ENCODE peak calls at places on chromosomes 1 and 21, in ten cellular contexts. L, S, Y, T, E, N, Z, C, B and U are unnamed samples.

GRCh38 chr1:152756872-152757271 is 953 bp upstream of the KPRP start:
- DNase-seq in L (no peak), S (no peak), Y (no peak), T (no peak), E (no peak), N (no peak), Z (no peak), C (no peak), B (no peak), U (no peak)

GRCh38 chr1:192475329-192475728 is 100.2 kb upstream of the RGS1 start:
- DNase-seq in L (no peak), S (no peak), Y (no peak), T (no peak), E (no peak), N (no peak), Z (no peak), C (no peak), B (no peak), U (no peak)

GRCh38 chr1:16067933-16068332 is 5.5 kb downstream of the FAM131C start:
- DNase-seq in L (no peak), S (no peak), Y (no peak), T (no peak), E (no peak), N (no peak), Z (no peak), C (no peak), B (no peak), U (no peak)

GRCh38 chr1:228393268-228393699 is 13.4 kb downstream of the TRIM11 start:
- DNase-seq in L (peak; percentile 56), S (no peak), Y (peak; percentile 36), T (no peak), E (no peak), N (peak; percentile 51), Z (no peak), C (no peak), B (peak; percentile 73), U (no peak)

GRCh38 chr1:204319462-204319861 is 40.3 kb downstream of the PLEKHA6 start:
- DNase-seq in L (no peak), S (no peak), Y (no peak), T (peak; percentile 66), E (no peak), N (no peak), Z (no peak), C (no peak), B (peak; percentile 97), U (no peak)

GRCh38 chr21:42058631-42059111 is 12.4 kb upstream of the UMODL1 start:
- DNase-seq in L (no peak), S (no peak), Y (no peak), T (no peak), E (no peak), N (no peak), Z (no peak), C (no peak), B (no peak), U (no peak)

GRCh38 chr1:67855444-67855843 is 22.2 kb upstream of the GNG12 start:
- DNase-seq in L (no peak), S (no peak), Y (no peak), T (no peak), E (no peak), N (no peak), Z (no peak), C (no peak), B (peak; percentile 22), U (no peak)

GRCh38 chr1:71796044-71796443 is 486.3 kb downstream of the NEGR1 start:
- DNase-seq in L (no peak), S (no peak), Y (no peak), T (no peak), E (no peak), N (no peak), Z (no peak), C (no peak), B (no peak), U (no peak)

GRCh38 chr1:30874176-30874575 is 34.4 kb downstream of the SDC3 start:
- DNase-seq in L (no peak), S (no peak), Y (no peak), T (no peak), E (no peak), N (no peak), Z (no peak), C (no peak), B (no peak), U (no peak)

GRCh38 chr21:42644223-42645208 is 8.9 kb upstream of the PDE9A start:
- DNase-seq in L (no peak), S (no peak), Y (no peak), T (no peak), E (no peak), N (no peak), Z (no peak), C (no peak), B (peak; percentile 73), U (no peak)

GRCh38 chr1:99227498-99227897 is 36.8 kb upstream of the PLPPR4 start:
- DNase-seq in L (no peak), S (no peak), Y (no peak), T (no peak), E (peak; percentile 19), N (no peak), Z (no peak), C (no peak), B (no peak), U (no peak)

GRCh38 chr1:209766051-209766450 is 10.2 kb downstream of the TRAF3IP3 start:
- DNase-seq in L (no peak), S (no peak), Y (no peak), T (no peak), E (no peak), N (no peak), Z (no peak), C (no peak), B (no peak), U (no peak)

GRCh38 chr1:33007190-33008050 is 29.3 kb downstream of the AK2 start:
- DNase-seq in L (peak; percentile 36), S (no peak), Y (no peak), T (peak; percentile 71), E (peak; percentile 52), N (peak; percentile 46), Z (no peak), C (peak; percentile 33), B (peak; percentile 94), U (peak; percentile 34)

GRCh38 chr1:33143698-33144097 is 38.1 kb downstream of the TRIM62 start:
- DNase-seq in L (no peak), S (no peak), Y (no peak), T (no peak), E (no peak), N (no peak), Z (no peak), C (no peak), B (peak; percentile 95), U (no peak)

GRCh38 chr1:14138627-14139026 is 438.6 kb downstream of the PRDM2 start:
- DNase-seq in L (peak; percentile 18), S (no peak), Y (no peak), T (no peak), E (no peak), N (no peak), Z (no peak), C (no peak), B (no peak), U (no peak)

GRCh38 chr1:10644307-10645128 is 151.9 kb downstream of the CASZ1 start:
- DNase-seq in L (no peak), S (no peak), Y (no peak), T (no peak), E (no peak), N (no peak), Z (no peak), C (no peak), B (peak; percentile 10), U (no peak)
- H3K36me3 ChIP-seq in L (peaks cover 3% of the 10 kb centered on the region), S (no peaks in the 10 kb centered on the region), Y (no peaks in the 10 kb centered on the region), T (no peaks in the 10 kb centered on the region), E (no peaks in the 10 kb centered on the region), N (peaks cover 3% of the 10 kb centered on the region), Z (peaks cover 2% of the 10 kb centered on the region), C (no peaks in the 10 kb centered on the region), B (no peaks in the 10 kb centered on the region), U (peaks cover 3% of the 10 kb centered on the region)

DNA sequence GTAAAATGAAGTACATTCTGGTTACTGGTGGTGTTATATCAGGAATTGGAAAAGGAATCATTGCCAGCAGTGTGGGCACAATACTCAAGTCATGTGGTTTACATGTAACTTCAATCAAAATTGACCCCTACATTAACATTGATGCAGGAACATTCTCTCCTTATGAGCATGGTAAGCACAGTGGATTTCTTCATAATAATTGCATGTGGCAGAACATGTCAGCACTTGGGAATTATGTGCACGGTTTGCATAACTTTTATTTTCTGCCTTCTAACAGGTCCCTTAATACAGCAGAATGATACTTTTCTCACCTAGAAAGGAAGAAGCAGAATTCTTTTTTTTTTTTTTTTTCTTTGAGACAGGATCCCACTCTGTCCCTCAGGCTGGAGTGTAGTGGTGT is 3.8 kb downstream of the CTPS1 start:
- DNase-seq in L (no peak), S (no peak), Y (no peak), T (no peak), E (no peak), N (no peak), Z (no peak), C (no peak), B (no peak), U (no peak)
- H3K36me3 ChIP-seq in L (peaks cover 41% of the 10 kb centered on the region), S (no peaks in the 10 kb centered on the region), Y (no peaks in the 10 kb centered on the region), T (no peaks in the 10 kb centered on the region), E (peaks cover 42% of the 10 kb centered on the region), N (no peaks in the 10 kb centered on the region), Z (peaks cover 21% of the 10 kb centered on the region), C (peaks cover 47% of the 10 kb centered on the region), B (peaks cover 21% of the 10 kb centered on the region), U (peaks cover 40% of the 10 kb centered on the region)

GRCh38 chr1:225777583-225778411 is at the start of gene SRP9:
- DNase-seq in L (peak; percentile 97), S (peak; percentile 99), Y (peak; percentile 98), T (peak; percentile 99), E (peak; percentile 95), N (peak; percentile 99), Z (peak; percentile 98), C (peak; percentile 99), B (peak; percentile 98), U (peak; percentile 98)

GRCh38 chr1:225778412-225778669 is 715 bp downstream of the SRP9 start:
- DNase-seq in L (no peak), S (no peak), Y (no peak), T (no peak), E (no peak), N (no peak), Z (no peak), C (no peak), B (no peak), U (no peak)

GRCh38 chr1:225780609-225781008 is 3.0 kb downstream of the SRP9 start:
- DNase-seq in L (no peak), S (no peak), Y (no peak), T (no peak), E (no peak), N (no peak), Z (no peak), C (no peak), B (no peak), U (no peak)

GRCh38 chr1:225777058-225777582 is 506 bp upstream of the SRP9 start:
- DNase-seq in L (no peak), S (no peak), Y (no peak), T (no peak), E (no peak), N (peak; percentile 44), Z (no peak), C (no peak), B (no peak), U (no peak)

GRCh38 chr1:225780134-225780533 is 2.5 kb downstream of the SRP9 start:
- DNase-seq in L (no peak), S (no peak), Y (no peak), T (no peak), E (no peak), N (no peak), Z (no peak), C (no peak), B (no peak), U (no peak)
- H3K36me3 ChIP-seq in L (peaks cover 20% of the 10 kb centered on the region), S (no peaks in the 10 kb centered on the region), Y (no peaks in the 10 kb centered on the region), T (no peaks in the 10 kb centered on the region), E (peaks cover 32% of the 10 kb centered on the region), N (no peaks in the 10 kb centered on the region), Z (peaks cover 6% of the 10 kb centered on the region), C (peaks cover 7% of the 10 kb centered on the region), B (peaks cover 7% of the 10 kb centered on the region), U (peaks cover 34% of the 10 kb centered on the region)

GRCh38 chr1:234466945-234467344 is 12.0 kb downstream of the TARBP1 start:
- DNase-seq in L (no peak), S (no peak), Y (no peak), T (no peak), E (no peak), N (no peak), Z (no peak), C (no peak), B (no peak), U (no peak)
- H3K36me3 ChIP-seq in L (peaks cover 75% of the 10 kb centered on the region), S (no peaks in the 10 kb centered on the region), Y (no peaks in the 10 kb centered on the region), T (no peaks in the 10 kb centered on the region), E (peaks cover 32% of the 10 kb centered on the region), N (no peaks in the 10 kb centered on the region), Z (no peaks in the 10 kb centered on the region), C (no peaks in the 10 kb centered on the region), B (peaks cover 5% of the 10 kb centered on the region), U (peaks cover 8% of the 10 kb centered on the region)